ENCODE peak calls at places on chromosomes 16 and 17, in seven cellular contexts. One of them, this sample, is unnamed.
A peak's percentile ranks its signal among the peaks of the same experiment; 100 is the strongest.

GRCh38 chr16:10625595-10626357 is 45.4 kb upstream of the EMP2 start:
- DNase-seq in NCI-H345: no peak
- DNase-seq in HTR-8/SVneo: no peak
- DNase-seq in anterior cingulate cortex: no peak
- DNase-seq in stimulated activated CD8-positive, alpha-beta memory T cell treated with anti-CD3 and anti-CD28 coated beads, Interleukin-2, amount 100 ng/mL, for 1 hour: no peak
- DNase-seq in NCI-H524 treated with DMSO at 0.1 percent for 48 hours: no peak
- DNase-seq in neural progenitor cell: no peak
- DNase-seq in this sample: no peak

GRCh38 chr17:51152766-51153209 is 571 bp upstream of the NME1 start:
- DNase-seq in HTR-8/SVneo: peak; percentile 53
- DNase-seq in NCI-H524 treated with DMSO at 0.1 percent for 48 hours: no peak
- DNase-seq in NCI-H345: peak; percentile 41
- DNase-seq in anterior cingulate cortex: no peak
- DNase-seq in stimulated activated CD8-positive, alpha-beta memory T cell treated with anti-CD3 and anti-CD28 coated beads, Interleukin-2, amount 100 ng/mL, for 1 hour: no peak
- DNase-seq in neural progenitor cell: no peak
- DNase-seq in this sample: no peak

GRCh38 chr17:49085565-49086315 is 46.8 kb upstream of the B4GALNT2 start:
- DNase-seq in neural progenitor cell: no peak
- DNase-seq in stimulated activated CD8-positive, alpha-beta memory T cell treated with anti-CD3 and anti-CD28 coated beads, Interleukin-2, amount 100 ng/mL, for 1 hour: no peak
- DNase-seq in anterior cingulate cortex: no peak
- DNase-seq in NCI-H524 treated with DMSO at 0.1 percent for 48 hours: no peak
- DNase-seq in NCI-H345: no peak
- DNase-seq in HTR-8/SVneo: no peak
- DNase-seq in this sample: no peak

GRCh38 chr17:82253179-82253544 is 20.3 kb downstream of the CSNK1D start:
- DNase-seq in anterior cingulate cortex: no peak
- DNase-seq in NCI-H524 treated with DMSO at 0.1 percent for 48 hours: no peak
- DNase-seq in neural progenitor cell: no peak
- DNase-seq in stimulated activated CD8-positive, alpha-beta memory T cell treated with anti-CD3 and anti-CD28 coated beads, Interleukin-2, amount 100 ng/mL, for 1 hour: no peak
- DNase-seq in HTR-8/SVneo: no peak
- DNase-seq in NCI-H345: no peak
- DNase-seq in this sample: no peak

GRCh38 chr17:79338589-79338988 is 264.0 kb downstream of the ENGASE start:
- DNase-seq in stimulated activated CD8-positive, alpha-beta memory T cell treated with anti-CD3 and anti-CD28 coated beads, Interleukin-2, amount 100 ng/mL, for 1 hour: no peak
- DNase-seq in NCI-H345: no peak
- DNase-seq in NCI-H524 treated with DMSO at 0.1 percent for 48 hours: no peak
- DNase-seq in anterior cingulate cortex: no peak
- DNase-seq in HTR-8/SVneo: no peak
- DNase-seq in neural progenitor cell: peak; percentile 25
- DNase-seq in this sample: no peak

GRCh38 chr17:64785050-64785449 is 122.9 kb upstream of the SMURF2 start:
- DNase-seq in NCI-H524 treated with DMSO at 0.1 percent for 48 hours: no peak
- DNase-seq in neural progenitor cell: no peak
- DNase-seq in stimulated activated CD8-positive, alpha-beta memory T cell treated with anti-CD3 and anti-CD28 coated beads, Interleukin-2, amount 100 ng/mL, for 1 hour: no peak
- DNase-seq in anterior cingulate cortex: no peak
- DNase-seq in NCI-H345: no peak
- DNase-seq in HTR-8/SVneo: no peak
- DNase-seq in this sample: no peak

GRCh38 chr17:4485676-4486646 is 12.7 kb upstream of the SPNS2 start:
- DNase-seq in stimulated activated CD8-positive, alpha-beta memory T cell treated with anti-CD3 and anti-CD28 coated beads, Interleukin-2, amount 100 ng/mL, for 1 hour: peak; percentile 28
- DNase-seq in NCI-H524 treated with DMSO at 0.1 percent for 48 hours: no peak
- DNase-seq in NCI-H345: no peak
- DNase-seq in neural progenitor cell: no peak
- DNase-seq in anterior cingulate cortex: no peak
- DNase-seq in HTR-8/SVneo: no peak
- DNase-seq in this sample: no peak

GRCh38 chr17:69539781-69540319 is 125.4 kb downstream of the MAP2K6 start:
- DNase-seq in stimulated activated CD8-positive, alpha-beta memory T cell treated with anti-CD3 and anti-CD28 coated beads, Interleukin-2, amount 100 ng/mL, for 1 hour: no peak
- DNase-seq in neural progenitor cell: no peak
- DNase-seq in HTR-8/SVneo: peak; percentile 43
- DNase-seq in NCI-H524 treated with DMSO at 0.1 percent for 48 hours: no peak
- DNase-seq in NCI-H345: no peak
- DNase-seq in anterior cingulate cortex: no peak
- DNase-seq in this sample: no peak

GRCh38 chr16:12507366-12507765 is 296.3 kb downstream of the CPPED1 start:
- DNase-seq in neural progenitor cell: no peak
- DNase-seq in anterior cingulate cortex: no peak
- DNase-seq in stimulated activated CD8-positive, alpha-beta memory T cell treated with anti-CD3 and anti-CD28 coated beads, Interleukin-2, amount 100 ng/mL, for 1 hour: no peak
- DNase-seq in HTR-8/SVneo: no peak
- DNase-seq in NCI-H345: no peak
- DNase-seq in NCI-H524 treated with DMSO at 0.1 percent for 48 hours: no peak
- DNase-seq in this sample: no peak